ENCODE peak calls at places on chromosome 7, in ten cellular contexts. Y is mammary epithelial cell, S is fibroblast of villous mesenchyme, J is cardiac muscle cell, X is SJSA1, H is right cardiac atrium, G is adrenal gland, Q is iPS DF 6.9, T is A549, P is left ventricle myocardium inferior. E is an unnamed sample.

GRCh38 chr7:28623863-28624262 is 211.5 kb downstream of the CREB5 start:
- DNase-seq in T (peak; percentile 9), P (no peak), G (no peak), S (no peak), X (no peak), Q (no peak), H (no peak), Y (peak; percentile 23), J (no peak), E (no peak)

GRCh38 chr7:102156867-102157266 is 129.8 kb upstream of the SH2B2 start:
- DNase-seq in T (no peak), J (no peak), Q (no peak), P (no peak), Y (no peak), H (no peak), S (no peak), G (no peak), X (no peak), E (no peak)

GRCh38 chr7:29641651-29642050 is 78.0 kb downstream of the PRR15 start:
- DNase-seq in Y (no peak), Q (no peak), T (no peak), X (no peak), P (no peak), G (no peak), S (no peak), J (no peak), H (no peak), E (no peak)

GRCh38 chr7:84178013-84178412 is 16.6 kb downstream of the SEMA3A start:
- DNase-seq in Q (no peak), H (no peak), G (no peak), T (peak; percentile 31), J (no peak), Y (no peak), S (no peak), P (no peak), X (peak; percentile 34), E (no peak)

GRCh38 chr7:148084138-148084537 is 506.4 kb upstream of the C7orf33 start:
- DNase-seq in S (peak; percentile 12), Q (peak; percentile 54), H (peak; percentile 20), Y (peak; percentile 5), X (peak; percentile 4), J (peak; percentile 68), T (peak; percentile 35), G (peak; percentile 57), P (no peak), E (no peak)

GRCh38 chr7:98860069-98860468 is 9.7 kb downstream of the TMEM130 start:
- DNase-seq in X (no peak), H (no peak), Q (no peak), S (no peak), J (no peak), Y (no peak), P (no peak), T (no peak), G (no peak), E (no peak)

GRCh38 chr7:42931834-42932651 is at the start of the genes MRPL32 and PSMA2:
- DNase-seq in Q (peak; percentile 97), X (peak; percentile 97), P (peak; percentile 93), G (peak; percentile 97), T (peak; percentile 96), J (peak; percentile 98), Y (peak; percentile 97), H (peak; percentile 96), S (peak; percentile 97), E (peak; percentile 93)

GRCh38 chr7:151252961-151253691 is 4.6 kb upstream of the SMARCD3 start:
- DNase-seq in H (no peak), Q (no peak), P (no peak), Y (no peak), T (no peak), X (no peak), G (no peak), S (peak; percentile 21), J (no peak), E (no peak)

GRCh38 chr7:2757361-2757903 is 69.4 kb downstream of the AMZ1 start:
- DNase-seq in S (no peak), G (peak; percentile 91), H (peak; percentile 52), X (no peak), Q (no peak), T (peak; percentile 66), Y (peak; percentile 76), P (peak; percentile 44), J (no peak), E (no peak)

GRCh38 chr7:2760098-2760889 is 72.3 kb downstream of the AMZ1 start:
- DNase-seq in X (peak; percentile 42), H (peak; percentile 59), S (peak; percentile 75), J (peak; percentile 57), P (peak; percentile 52), G (peak; percentile 77), Y (no peak), T (peak; percentile 87), Q (peak; percentile 48), E (no peak)

GRCh38 chr7:2757904-2758672 is 70.1 kb downstream of the AMZ1 start:
- DNase-seq in Y (peak; percentile 97), Q (no peak), H (peak; percentile 50), J (peak; percentile 96), P (no peak), G (peak; percentile 79), X (peak; percentile 98), T (peak; percentile 97), S (peak; percentile 99), E (no peak)

GRCh38 chr7:2759736-2760097 is 71.7 kb downstream of the AMZ1 start:
- DNase-seq in T (no peak), X (no peak), G (peak; percentile 62), S (no peak), P (no peak), Y (no peak), Q (no peak), H (no peak), J (no peak), E (no peak)

GRCh38 chr7:2758673-2759603 is 70.9 kb downstream of the AMZ1 start:
- DNase-seq in X (no peak), J (no peak), H (no peak), Q (no peak), T (no peak), G (no peak), S (no peak), Y (no peak), P (no peak), E (no peak)
- H3K4me3 ChIP-seq in X (no peak overlapping the region), J (no peak overlapping the region), H (no peak overlapping the region), Q (no peak overlapping the region), T (peak overlapping the region; percentile 16), G (no peak overlapping the region), S (peak overlapping the region; percentile 27), Y (no peak overlapping the region), P (peak overlapping the region; percentile 14), E (no peak overlapping the region)

DNA sequence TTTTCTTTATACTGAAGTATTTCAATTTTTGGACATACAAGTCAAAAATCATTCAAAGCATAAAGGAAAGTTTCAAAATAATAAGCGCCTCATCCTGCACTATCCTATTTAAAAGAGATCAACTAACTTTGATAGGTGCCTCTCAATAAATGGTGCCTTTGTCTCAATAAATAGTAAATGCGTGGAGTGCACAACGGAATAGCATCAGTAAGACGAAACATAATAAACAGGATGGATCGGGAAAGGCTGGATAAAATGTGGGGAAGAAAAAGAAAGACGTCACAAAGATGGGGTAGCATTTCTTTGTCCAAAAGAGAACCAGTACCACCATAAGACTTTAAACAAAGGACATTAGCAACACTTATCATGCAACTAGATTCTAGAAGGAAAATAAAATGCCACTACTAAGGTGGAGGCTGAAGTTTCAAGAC is 574 bp upstream of the PRKAR2B start:
- DNase-seq in H (no peak), P (no peak), Q (no peak), X (no peak), Y (no peak), J (no peak), T (no peak), G (no peak), S (no peak), E (no peak)
- H3K4me3 ChIP-seq in H (peak overlapping the region; percentile 91), P (peak overlapping the region; percentile 95), Q (peak overlapping the region; percentile 64), X (peak overlapping the region; percentile 57), Y (peak overlapping the region; percentile 44), J (peak overlapping the region; percentile 21), T (peak overlapping the region; percentile 73), G (peak overlapping the region; percentile 6), S (peak overlapping the region; percentile 52), E (peak overlapping the region; percentile 46)

DNA sequence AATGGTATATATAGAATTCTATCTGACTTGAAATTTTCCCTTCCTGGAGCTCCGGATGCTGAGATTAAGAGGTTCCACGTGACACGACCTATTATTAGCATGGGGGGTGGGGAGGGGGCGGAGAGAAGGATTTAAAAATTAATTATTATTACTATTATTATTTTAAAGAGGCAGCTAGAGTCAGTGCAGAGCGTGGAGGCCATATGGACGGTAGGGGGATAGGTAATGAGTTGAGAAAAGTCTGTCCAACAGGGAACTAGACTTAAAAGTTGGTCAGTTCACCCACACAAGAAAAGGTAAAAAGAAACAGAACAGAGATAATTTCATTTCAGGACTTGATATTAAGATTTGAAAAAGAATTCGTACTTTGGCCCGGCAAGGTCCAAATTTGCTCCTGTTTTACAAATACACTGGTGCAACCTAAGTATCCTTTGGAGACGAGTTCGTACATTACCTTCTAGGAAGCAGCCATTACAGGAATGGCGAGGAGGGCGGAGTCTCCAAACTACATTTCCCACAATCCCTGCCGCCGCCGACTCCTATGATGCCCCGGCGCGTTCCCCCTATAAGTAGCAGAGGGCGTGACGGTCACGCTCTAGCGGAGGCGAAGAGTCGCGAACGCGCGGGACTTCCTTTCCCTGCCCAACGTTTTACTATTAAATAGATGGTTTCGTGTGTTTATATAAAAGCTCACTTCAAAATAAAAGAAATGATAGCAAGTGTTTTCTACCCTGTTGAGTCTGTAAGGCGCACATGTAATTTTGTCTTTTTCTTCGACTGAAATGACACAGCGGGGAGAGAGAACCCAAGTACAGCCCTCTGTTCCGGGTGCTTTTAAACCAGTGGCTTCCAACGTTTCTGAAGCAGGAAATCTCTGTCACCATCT is at the start of gene SMIM30:
- DNase-seq in J (peak; percentile 93), S (peak; percentile 87), X (peak; percentile 86), T (peak; percentile 90), Q (peak; percentile 55), H (peak; percentile 94), P (peak; percentile 92), G (peak; percentile 95), Y (peak; percentile 82), E (peak; percentile 81)
- H3K4me3 ChIP-seq in J (peak within 1 kb of the TSS; percentile 86), S (peak within 1 kb of the TSS; percentile 80), X (peak within 1 kb of the TSS; percentile 46), T (peak within 1 kb of the TSS; percentile 71), Q (peak within 1 kb of the TSS; percentile 90), H (peak within 1 kb of the TSS; percentile 98), P (peak within 1 kb of the TSS; percentile 79), G (peak within 1 kb of the TSS; percentile 62), Y (peak within 1 kb of the TSS; percentile 94), E (peak within 1 kb of the TSS; percentile 64)

GRCh38 chr7:2804227-2804763 is 39.8 kb downstream of the GNA12 start:
- DNase-seq in J (no peak), P (no peak), T (no peak), H (no peak), Q (no peak), Y (no peak), S (no peak), G (no peak), X (no peak), E (no peak)

GRCh38 chr7:2802082-2802481 is 42.0 kb downstream of the GNA12 start:
- DNase-seq in G (no peak), H (no peak), S (peak; percentile 69), X (peak; percentile 64), J (no peak), P (no peak), Y (no peak), Q (no peak), T (no peak), E (no peak)

GRCh38 chr7:2803755-2804154 is 40.4 kb downstream of the GNA12 start:
- DNase-seq in G (no peak), X (no peak), P (no peak), S (peak; percentile 22), Y (no peak), Q (no peak), T (no peak), J (no peak), H (no peak), E (no peak)

GRCh38 chr7:2803342-2803692 is 40.8 kb downstream of the GNA12 start:
- DNase-seq in P (no peak), T (no peak), J (no peak), G (no peak), X (no peak), Y (no peak), S (no peak), H (no peak), Q (no peak), E (no peak)

DNA sequence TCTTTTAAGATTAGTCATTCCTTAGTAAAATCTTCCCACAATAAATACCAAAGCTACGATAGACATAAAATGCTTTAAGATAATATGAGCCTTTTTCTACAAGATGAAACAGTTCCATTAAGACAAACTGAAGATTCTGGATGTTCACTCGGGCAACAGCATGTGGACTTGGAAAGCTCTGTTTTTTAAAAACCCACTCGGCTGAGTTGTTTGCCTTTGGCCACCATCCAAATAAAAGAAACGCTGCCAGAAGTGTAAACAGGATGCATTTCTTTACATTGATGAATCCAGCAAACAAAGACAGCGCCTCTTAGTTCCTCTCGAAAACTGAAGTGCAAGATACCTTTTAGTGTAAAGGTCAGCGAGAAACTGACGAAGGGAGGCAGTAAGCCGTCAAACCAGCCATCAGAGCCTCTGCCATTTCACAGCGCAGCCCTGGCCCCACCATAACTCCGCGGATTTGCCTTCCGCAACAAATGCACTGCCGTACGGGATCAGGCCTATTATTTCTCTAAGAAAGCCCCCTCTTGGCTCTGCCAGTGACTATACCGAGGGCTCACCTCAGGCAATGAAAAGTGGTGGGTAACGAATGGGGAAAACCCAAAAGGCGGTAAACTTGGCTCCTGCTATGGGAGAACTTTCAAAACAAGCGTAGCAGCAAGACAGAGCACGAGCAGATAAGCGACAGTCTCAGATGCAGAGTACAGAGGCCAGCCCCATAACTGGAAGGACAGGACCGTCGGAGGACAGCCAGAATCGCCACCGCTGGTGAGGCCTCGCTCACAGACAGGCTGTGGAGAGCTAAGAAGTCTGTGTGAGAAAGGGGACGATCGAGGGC is 41.4 kb downstream of the GNA12 start:
- DNase-seq in Q (no peak), P (peak; percentile 55), H (peak; percentile 60), Y (no peak), J (peak; percentile 62), X (peak; percentile 69), G (no peak), S (peak; percentile 84), T (peak; percentile 74), E (no peak)
- H3K4me3 ChIP-seq in Q (no peak overlapping the region), P (peak overlapping the region; percentile 43), H (peak overlapping the region; percentile 47), Y (no peak overlapping the region), J (no peak overlapping the region), X (no peak overlapping the region), G (no peak overlapping the region), S (peak overlapping the region; percentile 38), T (peak overlapping the region; percentile 31), E (no peak overlapping the region)